ENCODE peak calls at places on chromosomes 13 and 19, in ten cellular contexts. One of them, this sample, is unnamed.

GRCh38 chr13:49693877-49694276 is 2.6 kb upstream of the EBPL start:
- DNase-seq in HL-60: no peak
- DNase-seq in activated CD4-positive, alpha-beta T cell treated with anti-CD3 and anti-CD28 coated beads, Interleukin-2, amount 50 U/mL, for 48 hours: no peak
- DNase-seq in fibroblast of gingiva: no peak
- DNase-seq in KBM-7: no peak
- DNase-seq in islet precursor cell: no peak
- DNase-seq in breast epithelium: no peak
- DNase-seq in iris pigment epithelial cell: no peak
- DNase-seq in mammary epithelial cell: no peak
- DNase-seq in iPS DF 19.7: no peak
- DNase-seq in this sample: no peak

GRCh38 chr19:7266832-7267231 is 27.4 kb downstream of the INSR start:
- DNase-seq in HL-60: no peak
- DNase-seq in activated CD4-positive, alpha-beta T cell treated with anti-CD3 and anti-CD28 coated beads, Interleukin-2, amount 50 U/mL, for 48 hours: no peak
- DNase-seq in fibroblast of gingiva: no peak
- DNase-seq in KBM-7: no peak
- DNase-seq in islet precursor cell: no peak
- DNase-seq in breast epithelium: no peak
- DNase-seq in iris pigment epithelial cell: no peak
- DNase-seq in mammary epithelial cell: no peak
- DNase-seq in iPS DF 19.7: no peak
- DNase-seq in this sample: no peak

GRCh38 chr19:50214699-50215543 is 11.5 kb downstream of the MYH14 start:
- DNase-seq in HL-60: no peak
- DNase-seq in activated CD4-positive, alpha-beta T cell treated with anti-CD3 and anti-CD28 coated beads, Interleukin-2, amount 50 U/mL, for 48 hours: no peak
- DNase-seq in fibroblast of gingiva: no peak
- DNase-seq in KBM-7: no peak
- DNase-seq in islet precursor cell: peak
- DNase-seq in breast epithelium: peak
- DNase-seq in iris pigment epithelial cell: no peak
- DNase-seq in mammary epithelial cell: no peak
- DNase-seq in iPS DF 19.7: no peak
- DNase-seq in this sample: peak

GRCh38 chr19:35451278-35452096 is 3.4 kb downstream of the FFAR2 start:
- DNase-seq in HL-60: no peak
- DNase-seq in activated CD4-positive, alpha-beta T cell treated with anti-CD3 and anti-CD28 coated beads, Interleukin-2, amount 50 U/mL, for 48 hours: peak
- DNase-seq in fibroblast of gingiva: no peak
- DNase-seq in KBM-7: no peak
- DNase-seq in islet precursor cell: no peak
- DNase-seq in breast epithelium: no peak
- DNase-seq in iris pigment epithelial cell: no peak
- DNase-seq in mammary epithelial cell: no peak
- DNase-seq in iPS DF 19.7: no peak
- DNase-seq in this sample: no peak

GRCh38 chr19:30174791-30175190 is 197.4 kb upstream of the ZNF536 start:
- DNase-seq in HL-60: no peak
- DNase-seq in activated CD4-positive, alpha-beta T cell treated with anti-CD3 and anti-CD28 coated beads, Interleukin-2, amount 50 U/mL, for 48 hours: no peak
- DNase-seq in fibroblast of gingiva: no peak
- DNase-seq in KBM-7: no peak
- DNase-seq in islet precursor cell: no peak
- DNase-seq in breast epithelium: no peak
- DNase-seq in iris pigment epithelial cell: no peak
- DNase-seq in mammary epithelial cell: no peak
- DNase-seq in iPS DF 19.7: no peak
- DNase-seq in this sample: no peak

GRCh38 chr19:11587302-11587972 is 9.8 kb upstream of the ZNF627 start:
- DNase-seq in HL-60: no peak
- DNase-seq in activated CD4-positive, alpha-beta T cell treated with anti-CD3 and anti-CD28 coated beads, Interleukin-2, amount 50 U/mL, for 48 hours: peak
- DNase-seq in fibroblast of gingiva: peak
- DNase-seq in KBM-7: peak
- DNase-seq in islet precursor cell: peak
- DNase-seq in breast epithelium: peak
- DNase-seq in iris pigment epithelial cell: peak
- DNase-seq in mammary epithelial cell: peak
- DNase-seq in iPS DF 19.7: no peak
- DNase-seq in this sample: peak

GRCh38 chr19:11606484-11606883 is 9.2 kb downstream of the ZNF627 start:
- DNase-seq in HL-60: no peak
- DNase-seq in activated CD4-positive, alpha-beta T cell treated with anti-CD3 and anti-CD28 coated beads, Interleukin-2, amount 50 U/mL, for 48 hours: no peak
- DNase-seq in fibroblast of gingiva: no peak
- DNase-seq in KBM-7: no peak
- DNase-seq in islet precursor cell: no peak
- DNase-seq in breast epithelium: no peak
- DNase-seq in iris pigment epithelial cell: no peak
- DNase-seq in mammary epithelial cell: no peak
- DNase-seq in iPS DF 19.7: no peak
- DNase-seq in this sample: no peak

GRCh38 chr19:33679696-33680095 is 57.9 kb downstream of the CHST8 start:
- DNase-seq in HL-60: no peak
- DNase-seq in activated CD4-positive, alpha-beta T cell treated with anti-CD3 and anti-CD28 coated beads, Interleukin-2, amount 50 U/mL, for 48 hours: no peak
- DNase-seq in fibroblast of gingiva: no peak
- DNase-seq in KBM-7: no peak
- DNase-seq in islet precursor cell: no peak
- DNase-seq in breast epithelium: peak
- DNase-seq in iris pigment epithelial cell: no peak
- DNase-seq in mammary epithelial cell: no peak
- DNase-seq in iPS DF 19.7: no peak
- DNase-seq in this sample: no peak

GRCh38 chr13:32246468-32246867 is 68.7 kb downstream of the ZAR1L start:
- DNase-seq in HL-60: peak
- DNase-seq in activated CD4-positive, alpha-beta T cell treated with anti-CD3 and anti-CD28 coated beads, Interleukin-2, amount 50 U/mL, for 48 hours: peak
- DNase-seq in fibroblast of gingiva: peak
- DNase-seq in KBM-7: peak
- DNase-seq in islet precursor cell: peak
- DNase-seq in breast epithelium: no peak
- DNase-seq in iris pigment epithelial cell: peak
- DNase-seq in mammary epithelial cell: peak
- DNase-seq in iPS DF 19.7: peak
- DNase-seq in this sample: peak

GRCh38 chr19:29678484-29679106 is 13.3 kb downstream of the PLEKHF1 start:
- DNase-seq in HL-60: no peak
- DNase-seq in activated CD4-positive, alpha-beta T cell treated with anti-CD3 and anti-CD28 coated beads, Interleukin-2, amount 50 U/mL, for 48 hours: no peak
- DNase-seq in fibroblast of gingiva: peak
- DNase-seq in KBM-7: no peak
- DNase-seq in islet precursor cell: peak
- DNase-seq in breast epithelium: no peak
- DNase-seq in iris pigment epithelial cell: no peak
- DNase-seq in mammary epithelial cell: no peak
- DNase-seq in iPS DF 19.7: no peak
- DNase-seq in this sample: no peak

GRCh38 chr19:11195169-11195568 is 2.2 kb downstream of the KANK2 start:
- DNase-seq in HL-60: no peak
- DNase-seq in activated CD4-positive, alpha-beta T cell treated with anti-CD3 and anti-CD28 coated beads, Interleukin-2, amount 50 U/mL, for 48 hours: no peak
- DNase-seq in fibroblast of gingiva: no peak
- DNase-seq in KBM-7: no peak
- DNase-seq in islet precursor cell: no peak
- DNase-seq in breast epithelium: no peak
- DNase-seq in iris pigment epithelial cell: peak
- DNase-seq in mammary epithelial cell: no peak
- DNase-seq in iPS DF 19.7: no peak
- DNase-seq in this sample: no peak

GRCh38 chr13:62113145-62113544 is 697.5 kb upstream of the PCDH20 start:
- DNase-seq in HL-60: no peak
- DNase-seq in activated CD4-positive, alpha-beta T cell treated with anti-CD3 and anti-CD28 coated beads, Interleukin-2, amount 50 U/mL, for 48 hours: no peak
- DNase-seq in fibroblast of gingiva: no peak
- DNase-seq in KBM-7: no peak
- DNase-seq in islet precursor cell: no peak
- DNase-seq in breast epithelium: no peak
- DNase-seq in iris pigment epithelial cell: peak
- DNase-seq in mammary epithelial cell: no peak
- DNase-seq in iPS DF 19.7: no peak
- DNase-seq in this sample: no peak

GRCh38 chr19:18537431-18537830 is 5.9 kb downstream of the FKBP8 start:
- DNase-seq in HL-60: no peak
- DNase-seq in activated CD4-positive, alpha-beta T cell treated with anti-CD3 and anti-CD28 coated beads, Interleukin-2, amount 50 U/mL, for 48 hours: no peak
- DNase-seq in fibroblast of gingiva: no peak
- DNase-seq in KBM-7: no peak
- DNase-seq in islet precursor cell: no peak
- DNase-seq in breast epithelium: no peak
- DNase-seq in iris pigment epithelial cell: no peak
- DNase-seq in mammary epithelial cell: no peak
- DNase-seq in iPS DF 19.7: no peak
- DNase-seq in this sample: no peak

GRCh38 chr19:38735257-38735686 is 9.0 kb downstream of the CAPN12 start:
- DNase-seq in HL-60: no peak
- DNase-seq in activated CD4-positive, alpha-beta T cell treated with anti-CD3 and anti-CD28 coated beads, Interleukin-2, amount 50 U/mL, for 48 hours: peak
- DNase-seq in fibroblast of gingiva: no peak
- DNase-seq in KBM-7: no peak
- DNase-seq in islet precursor cell: peak
- DNase-seq in breast epithelium: no peak
- DNase-seq in iris pigment epithelial cell: no peak
- DNase-seq in mammary epithelial cell: peak
- DNase-seq in iPS DF 19.7: peak
- DNase-seq in this sample: peak

GRCh38 chr19:35253316-35254286 is 4.8 kb downstream of the LSR start:
- DNase-seq in HL-60: no peak
- DNase-seq in activated CD4-positive, alpha-beta T cell treated with anti-CD3 and anti-CD28 coated beads, Interleukin-2, amount 50 U/mL, for 48 hours: no peak
- DNase-seq in fibroblast of gingiva: no peak
- DNase-seq in KBM-7: no peak
- DNase-seq in islet precursor cell: no peak
- DNase-seq in breast epithelium: no peak
- DNase-seq in iris pigment epithelial cell: no peak
- DNase-seq in mammary epithelial cell: no peak
- DNase-seq in iPS DF 19.7: no peak
- DNase-seq in this sample: no peak

GRCh38 chr19:7869910-7870511 is 4.2 kb downstream of the PRR36 start:
- DNase-seq in HL-60: no peak
- DNase-seq in activated CD4-positive, alpha-beta T cell treated with anti-CD3 and anti-CD28 coated beads, Interleukin-2, amount 50 U/mL, for 48 hours: peak
- DNase-seq in fibroblast of gingiva: no peak
- DNase-seq in KBM-7: peak
- DNase-seq in islet precursor cell: peak
- DNase-seq in breast epithelium: no peak
- DNase-seq in iris pigment epithelial cell: no peak
- DNase-seq in mammary epithelial cell: peak
- DNase-seq in iPS DF 19.7: no peak
- DNase-seq in this sample: no peak

GRCh38 chr13:75825161-75825560 is 189.0 kb downstream of the LMO7 start:
- DNase-seq in HL-60: no peak
- DNase-seq in activated CD4-positive, alpha-beta T cell treated with anti-CD3 and anti-CD28 coated beads, Interleukin-2, amount 50 U/mL, for 48 hours: no peak
- DNase-seq in fibroblast of gingiva: no peak
- DNase-seq in KBM-7: no peak
- DNase-seq in islet precursor cell: no peak
- DNase-seq in breast epithelium: no peak
- DNase-seq in iris pigment epithelial cell: no peak
- DNase-seq in mammary epithelial cell: no peak
- DNase-seq in iPS DF 19.7: no peak
- DNase-seq in this sample: peak